ENCODE peak calls at places on chromosomes 3 and 15, in nine cellular contexts. One of them, this sample, is unnamed.

GRCh38 chr15:41806291-41807181 is 21.4 kb upstream of the JMJD7 start:
- DNase-seq in HL-60: no peak
- DNase-seq in psoas muscle: no peak
- DNase-seq in activated CD8-positive, alpha-beta T cell treated with anti-CD3 and anti-CD28 coated beads for 36 hours: no peak
- DNase-seq in ovary: no peak
- DNase-seq in astrocyte of the cerebellum: no peak
- DNase-seq in WTC11: peak
- DNase-seq in B cell: no peak
- DNase-seq in CD4-positive, alpha-beta T cell: no peak
- DNase-seq in this sample: no peak

GRCh38 chr15:67501177-67501835 is 19.6 kb upstream of the C15orf61 start:
- DNase-seq in activated CD8-positive, alpha-beta T cell treated with anti-CD3 and anti-CD28 coated beads for 36 hours: no peak
- DNase-seq in HL-60: no peak
- DNase-seq in CD4-positive, alpha-beta T cell: no peak
- DNase-seq in ovary: no peak
- DNase-seq in B cell: peak
- DNase-seq in psoas muscle: no peak
- DNase-seq in astrocyte of the cerebellum: peak
- DNase-seq in WTC11: no peak
- DNase-seq in this sample: no peak

GRCh38 chr3:188554404-188554803 is 400.4 kb downstream of the LPP start:
- DNase-seq in WTC11: no peak
- DNase-seq in psoas muscle: peak
- DNase-seq in astrocyte of the cerebellum: no peak
- DNase-seq in B cell: no peak
- DNase-seq in ovary: no peak
- DNase-seq in HL-60: no peak
- DNase-seq in activated CD8-positive, alpha-beta T cell treated with anti-CD3 and anti-CD28 coated beads for 36 hours: no peak
- DNase-seq in CD4-positive, alpha-beta T cell: no peak
- DNase-seq in this sample: no peak

GRCh38 chr15:72135719-72136118 is 17.5 kb downstream of the SENP8 start:
- DNase-seq in astrocyte of the cerebellum: no peak
- DNase-seq in WTC11: no peak
- DNase-seq in CD4-positive, alpha-beta T cell: no peak
- DNase-seq in HL-60: no peak
- DNase-seq in ovary: no peak
- DNase-seq in B cell: no peak
- DNase-seq in psoas muscle: no peak
- DNase-seq in activated CD8-positive, alpha-beta T cell treated with anti-CD3 and anti-CD28 coated beads for 36 hours: no peak
- DNase-seq in this sample: no peak

GRCh38 chr3:127739347-127740135 is 66.8 kb downstream of the ABTB1 start:
- DNase-seq in CD4-positive, alpha-beta T cell: no peak
- DNase-seq in astrocyte of the cerebellum: peak
- DNase-seq in activated CD8-positive, alpha-beta T cell treated with anti-CD3 and anti-CD28 coated beads for 36 hours: no peak
- DNase-seq in ovary: no peak
- DNase-seq in B cell: no peak
- DNase-seq in WTC11: no peak
- DNase-seq in HL-60: no peak
- DNase-seq in psoas muscle: no peak
- DNase-seq in this sample: no peak

GRCh38 chr15:65981837-65982696 is 112.8 kb downstream of the RAB11A start:
- DNase-seq in B cell: peak
- DNase-seq in activated CD8-positive, alpha-beta T cell treated with anti-CD3 and anti-CD28 coated beads for 36 hours: peak
- DNase-seq in WTC11: peak
- DNase-seq in CD4-positive, alpha-beta T cell: peak
- DNase-seq in astrocyte of the cerebellum: no peak
- DNase-seq in ovary: no peak
- DNase-seq in HL-60: no peak
- DNase-seq in psoas muscle: no peak
- DNase-seq in this sample: no peak

GRCh38 chr15:49296258-49296657 is 126.2 kb downstream of the GALK2 start:
- DNase-seq in astrocyte of the cerebellum: no peak
- DNase-seq in B cell: no peak
- DNase-seq in WTC11: no peak
- DNase-seq in CD4-positive, alpha-beta T cell: no peak
- DNase-seq in activated CD8-positive, alpha-beta T cell treated with anti-CD3 and anti-CD28 coated beads for 36 hours: no peak
- DNase-seq in ovary: no peak
- DNase-seq in HL-60: no peak
- DNase-seq in psoas muscle: no peak
- DNase-seq in this sample: no peak

GRCh38 chr15:63374686-63375520 is 6.7 kb downstream of the CA12 start:
- DNase-seq in CD4-positive, alpha-beta T cell: no peak
- DNase-seq in ovary: no peak
- DNase-seq in activated CD8-positive, alpha-beta T cell treated with anti-CD3 and anti-CD28 coated beads for 36 hours: peak
- DNase-seq in B cell: no peak
- DNase-seq in WTC11: no peak
- DNase-seq in HL-60: no peak
- DNase-seq in psoas muscle: peak
- DNase-seq in astrocyte of the cerebellum: peak
- DNase-seq in this sample: no peak

GRCh38 chr3:197328198-197328597 is 29.8 kb upstream of the DLG1 start:
- DNase-seq in WTC11: no peak
- DNase-seq in HL-60: no peak
- DNase-seq in ovary: no peak
- DNase-seq in astrocyte of the cerebellum: no peak
- DNase-seq in B cell: no peak
- DNase-seq in psoas muscle: no peak
- DNase-seq in CD4-positive, alpha-beta T cell: no peak
- DNase-seq in activated CD8-positive, alpha-beta T cell treated with anti-CD3 and anti-CD28 coated beads for 36 hours: no peak
- DNase-seq in this sample: no peak

GRCh38 chr3:53884623-53885022 is 2.7 kb upstream of the ACTR8 start:
- DNase-seq in B cell: no peak
- DNase-seq in WTC11: no peak
- DNase-seq in CD4-positive, alpha-beta T cell: no peak
- DNase-seq in astrocyte of the cerebellum: no peak
- DNase-seq in HL-60: no peak
- DNase-seq in activated CD8-positive, alpha-beta T cell treated with anti-CD3 and anti-CD28 coated beads for 36 hours: no peak
- DNase-seq in psoas muscle: no peak
- DNase-seq in ovary: no peak
- DNase-seq in this sample: no peak

GRCh38 chr3:48400824-48401433 is 28.9 kb downstream of the FBXW12 start:
- DNase-seq in astrocyte of the cerebellum: peak
- DNase-seq in activated CD8-positive, alpha-beta T cell treated with anti-CD3 and anti-CD28 coated beads for 36 hours: peak
- DNase-seq in B cell: peak
- DNase-seq in WTC11: peak
- DNase-seq in psoas muscle: peak
- DNase-seq in CD4-positive, alpha-beta T cell: peak
- DNase-seq in ovary: peak
- DNase-seq in HL-60: peak
- DNase-seq in this sample: peak

GRCh38 chr3:170809021-170809974 is 60.7 kb downstream of the RPL22L1 start:
- DNase-seq in HL-60: no peak
- DNase-seq in WTC11: peak
- DNase-seq in B cell: no peak
- DNase-seq in ovary: peak
- DNase-seq in astrocyte of the cerebellum: peak
- DNase-seq in CD4-positive, alpha-beta T cell: no peak
- DNase-seq in activated CD8-positive, alpha-beta T cell treated with anti-CD3 and anti-CD28 coated beads for 36 hours: peak
- DNase-seq in psoas muscle: no peak
- DNase-seq in this sample: peak

GRCh38 chr3:4597204-4597985 is 104.2 kb downstream of the ITPR1 start:
- DNase-seq in B cell: no peak
- DNase-seq in activated CD8-positive, alpha-beta T cell treated with anti-CD3 and anti-CD28 coated beads for 36 hours: no peak
- DNase-seq in HL-60: no peak
- DNase-seq in psoas muscle: no peak
- DNase-seq in astrocyte of the cerebellum: no peak
- DNase-seq in CD4-positive, alpha-beta T cell: no peak
- DNase-seq in ovary: no peak
- DNase-seq in WTC11: no peak
- DNase-seq in this sample: no peak

GRCh38 chr15:58392141-58392540 is 39.6 kb upstream of the LIPC start:
- DNase-seq in B cell: no peak
- DNase-seq in HL-60: no peak
- DNase-seq in astrocyte of the cerebellum: no peak
- DNase-seq in psoas muscle: no peak
- DNase-seq in ovary: no peak
- DNase-seq in activated CD8-positive, alpha-beta T cell treated with anti-CD3 and anti-CD28 coated beads for 36 hours: no peak
- DNase-seq in CD4-positive, alpha-beta T cell: no peak
- DNase-seq in WTC11: no peak
- DNase-seq in this sample: no peak

GRCh38 chr3:48088056-48088748 is 72.0 kb upstream of the MAP4 start:
- DNase-seq in psoas muscle: no peak
- DNase-seq in B cell: peak
- DNase-seq in CD4-positive, alpha-beta T cell: no peak
- DNase-seq in ovary: peak
- DNase-seq in astrocyte of the cerebellum: no peak
- DNase-seq in activated CD8-positive, alpha-beta T cell treated with anti-CD3 and anti-CD28 coated beads for 36 hours: no peak
- DNase-seq in HL-60: peak
- DNase-seq in WTC11: peak
- DNase-seq in this sample: no peak

GRCh38 chr15:43702701-43703433 is 9.2 kb downstream of the CKMT1A start:
- DNase-seq in HL-60: no peak
- DNase-seq in psoas muscle: no peak
- DNase-seq in astrocyte of the cerebellum: no peak
- DNase-seq in CD4-positive, alpha-beta T cell: no peak
- DNase-seq in WTC11: no peak
- DNase-seq in B cell: peak
- DNase-seq in ovary: no peak
- DNase-seq in activated CD8-positive, alpha-beta T cell treated with anti-CD3 and anti-CD28 coated beads for 36 hours: no peak
- DNase-seq in this sample: no peak

GRCh38 chr3:45011756-45012441 is 14.2 kb upstream of the CLEC3B start:
- DNase-seq in astrocyte of the cerebellum: peak
- DNase-seq in activated CD8-positive, alpha-beta T cell treated with anti-CD3 and anti-CD28 coated beads for 36 hours: no peak
- DNase-seq in psoas muscle: peak
- DNase-seq in ovary: peak
- DNase-seq in HL-60: no peak
- DNase-seq in CD4-positive, alpha-beta T cell: no peak
- DNase-seq in B cell: peak
- DNase-seq in WTC11: no peak
- DNase-seq in this sample: no peak

GRCh38 chr15:94238539-94239118 is 7.3 kb downstream of the MCTP2 start:
- DNase-seq in activated CD8-positive, alpha-beta T cell treated with anti-CD3 and anti-CD28 coated beads for 36 hours: no peak
- DNase-seq in astrocyte of the cerebellum: no peak
- DNase-seq in ovary: no peak
- DNase-seq in psoas muscle: no peak
- DNase-seq in HL-60: no peak
- DNase-seq in CD4-positive, alpha-beta T cell: no peak
- DNase-seq in B cell: peak
- DNase-seq in WTC11: no peak
- DNase-seq in this sample: no peak

GRCh38 chr15:50227076-50227475 is 38.5 kb downstream of the HDC start:
- DNase-seq in astrocyte of the cerebellum: peak
- DNase-seq in activated CD8-positive, alpha-beta T cell treated with anti-CD3 and anti-CD28 coated beads for 36 hours: no peak
- DNase-seq in ovary: no peak
- DNase-seq in CD4-positive, alpha-beta T cell: no peak
- DNase-seq in psoas muscle: no peak
- DNase-seq in HL-60: no peak
- DNase-seq in WTC11: no peak
- DNase-seq in B cell: no peak
- DNase-seq in this sample: no peak

GRCh38 chr3:66836363-66837152 is 161.5 kb upstream of the KBTBD8 start:
- DNase-seq in ovary: no peak
- DNase-seq in CD4-positive, alpha-beta T cell: no peak
- DNase-seq in B cell: no peak
- DNase-seq in HL-60: no peak
- DNase-seq in psoas muscle: no peak
- DNase-seq in astrocyte of the cerebellum: no peak
- DNase-seq in activated CD8-positive, alpha-beta T cell treated with anti-CD3 and anti-CD28 coated beads for 36 hours: no peak
- DNase-seq in WTC11: no peak
- DNase-seq in this sample: no peak
- TF ChIP-seq CTCF in ovary: no peak
- TF ChIP-seq CTCF in CD4-positive, alpha-beta T cell: no peak
- TF ChIP-seq CTCF in B cell: no peak
- TF ChIP-seq CTCF in HL-60: no peak
- TF ChIP-seq CTCF in psoas muscle: no peak
- TF ChIP-seq CTCF in astrocyte of the cerebellum: peak
- TF ChIP-seq CTCF in activated CD8-positive, alpha-beta T cell treated with anti-CD3 and anti-CD28 coated beads for 36 hours: no peak
- TF ChIP-seq CTCF in WTC11: no peak
- TF ChIP-seq CTCF in this sample: no peak

GRCh38 chr3:25441234-25441856 is 13.3 kb downstream of the RARB start:
- DNase-seq in WTC11: peak
- DNase-seq in activated CD8-positive, alpha-beta T cell treated with anti-CD3 and anti-CD28 coated beads for 36 hours: peak
- DNase-seq in ovary: no peak
- DNase-seq in astrocyte of the cerebellum: no peak
- DNase-seq in psoas muscle: peak
- DNase-seq in B cell: no peak
- DNase-seq in CD4-positive, alpha-beta T cell: no peak
- DNase-seq in HL-60: peak
- DNase-seq in this sample: no peak
- TF ChIP-seq CTCF in WTC11: peak
- TF ChIP-seq CTCF in activated CD8-positive, alpha-beta T cell treated with anti-CD3 and anti-CD28 coated beads for 36 hours: peak
- TF ChIP-seq CTCF in ovary: no peak
- TF ChIP-seq CTCF in astrocyte of the cerebellum: peak
- TF ChIP-seq CTCF in psoas muscle: peak
- TF ChIP-seq CTCF in B cell: peak
- TF ChIP-seq CTCF in CD4-positive, alpha-beta T cell: peak
- TF ChIP-seq CTCF in HL-60: peak
- TF ChIP-seq CTCF in this sample: peak

DNA sequence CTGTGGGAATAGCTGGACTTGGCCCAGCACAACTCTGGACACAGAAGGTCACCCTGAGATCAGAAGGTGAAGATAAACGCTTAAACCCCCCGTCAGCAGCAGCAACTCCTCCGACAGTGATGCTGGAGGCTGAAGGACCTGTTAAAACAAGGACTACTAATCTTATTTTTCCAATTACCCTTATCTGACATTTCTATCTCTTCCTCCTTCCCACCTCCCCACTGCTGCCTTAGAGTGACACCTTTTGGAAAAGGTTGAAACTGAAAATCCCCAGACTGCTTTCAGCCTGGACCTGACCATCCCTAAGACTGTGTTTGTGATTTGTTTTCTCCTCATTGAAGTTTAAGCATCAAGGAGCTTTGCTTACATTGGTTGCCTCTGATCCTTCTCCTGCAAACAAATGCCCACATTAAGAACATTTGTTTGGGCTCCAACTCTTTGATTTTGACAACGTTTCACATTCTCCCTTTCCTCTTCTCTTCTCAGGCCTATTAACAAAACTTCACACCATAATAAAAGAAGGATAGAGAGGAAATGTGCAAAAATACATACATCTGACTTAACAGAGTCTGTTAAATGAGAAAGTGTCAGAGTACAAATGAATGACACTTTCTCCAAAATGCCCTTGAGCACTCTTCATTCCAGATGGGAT is 410.6 kb upstream of the WNT5A start:
- DNase-seq in activated CD8-positive, alpha-beta T cell treated with anti-CD3 and anti-CD28 coated beads for 36 hours: no peak
- DNase-seq in astrocyte of the cerebellum: no peak
- DNase-seq in HL-60: no peak
- DNase-seq in WTC11: no peak
- DNase-seq in B cell: no peak
- DNase-seq in ovary: no peak
- DNase-seq in CD4-positive, alpha-beta T cell: no peak
- DNase-seq in psoas muscle: no peak
- DNase-seq in this sample: no peak
- TF ChIP-seq CTCF in activated CD8-positive, alpha-beta T cell treated with anti-CD3 and anti-CD28 coated beads for 36 hours: no peak
- TF ChIP-seq CTCF in astrocyte of the cerebellum: peak
- TF ChIP-seq CTCF in HL-60: no peak
- TF ChIP-seq CTCF in WTC11: no peak
- TF ChIP-seq CTCF in B cell: no peak
- TF ChIP-seq CTCF in ovary: no peak
- TF ChIP-seq CTCF in CD4-positive, alpha-beta T cell: no peak
- TF ChIP-seq CTCF in psoas muscle: no peak
- TF ChIP-seq CTCF in this sample: no peak

DNA sequence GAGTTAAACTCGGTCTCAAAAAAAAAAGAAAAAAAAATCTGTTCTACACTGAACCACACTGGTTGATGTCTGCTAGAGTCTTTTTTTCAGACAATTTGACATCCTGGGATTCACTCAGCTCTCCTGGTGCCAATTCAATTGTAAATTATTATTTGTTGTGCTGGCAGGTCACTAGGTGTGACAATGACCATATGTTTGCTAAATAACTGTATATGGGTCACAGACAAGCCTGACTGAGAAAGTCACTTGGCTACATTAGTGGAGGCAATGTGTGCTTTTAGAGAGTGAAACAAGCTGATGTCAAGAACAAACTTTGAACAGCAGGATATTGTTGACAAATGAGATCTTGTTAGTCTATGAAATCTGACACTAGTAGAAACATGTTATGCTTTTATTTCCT is 1379.1 kb downstream of the ZPLD1 start:
- DNase-seq in HL-60: no peak
- DNase-seq in psoas muscle: no peak
- DNase-seq in ovary: no peak
- DNase-seq in WTC11: no peak
- DNase-seq in astrocyte of the cerebellum: no peak
- DNase-seq in CD4-positive, alpha-beta T cell: no peak
- DNase-seq in B cell: no peak
- DNase-seq in activated CD8-positive, alpha-beta T cell treated with anti-CD3 and anti-CD28 coated beads for 36 hours: no peak
- DNase-seq in this sample: no peak
- TF ChIP-seq CTCF in HL-60: no peak
- TF ChIP-seq CTCF in psoas muscle: no peak
- TF ChIP-seq CTCF in ovary: no peak
- TF ChIP-seq CTCF in WTC11: no peak
- TF ChIP-seq CTCF in astrocyte of the cerebellum: no peak
- TF ChIP-seq CTCF in CD4-positive, alpha-beta T cell: no peak
- TF ChIP-seq CTCF in B cell: no peak
- TF ChIP-seq CTCF in activated CD8-positive, alpha-beta T cell treated with anti-CD3 and anti-CD28 coated beads for 36 hours: no peak
- TF ChIP-seq CTCF in this sample: no peak